ENCODE peak calls at places on chromosomes 11 and 22, in seven cellular contexts. C is omental fat pad, P is NCI-H345, M is hippocampal formation, L is GM20000, J is GM03348, A is BJ. S is an unnamed sample.

GRCh38 chr11:63804259-63804658 is 9.0 kb upstream of the SPINDOC start:
- DNase-seq in C (no peak), P (no peak), M (no peak), L (no peak), J (no peak), A (no peak), S (no peak)

GRCh38 chr11:28017816-28018215 is 90.1 kb downstream of the KIF18A start:
- DNase-seq in C (no peak), P (no peak), M (no peak), L (no peak), J (peak), A (peak), S (no peak)

GRCh38 chr22:41401781-41402648 is 20.3 kb downstream of the TEF start:
- DNase-seq in C (no peak), P (peak), M (peak), L (no peak), J (peak), A (peak), S (no peak)

GRCh38 chr22:19824197-19825015 is 30.3 kb downstream of the GNB1L start:
- DNase-seq in C (no peak), P (no peak), M (no peak), L (no peak), J (peak), A (no peak), S (no peak)

GRCh38 chr11:43072096-43072495 is 239.7 kb upstream of the API5 start:
- DNase-seq in C (no peak), P (no peak), M (no peak), L (no peak), J (no peak), A (no peak), S (peak)

GRCh38 chr11:116927163-116927772 is 89.8 kb upstream of the APOA1 start:
- DNase-seq in C (no peak), P (no peak), M (no peak), L (no peak), J (no peak), A (no peak), S (no peak)

GRCh38 chr22:44704159-44705021 is 2.4 kb downstream of the PRR5 start:
- DNase-seq in C (no peak), P (no peak), M (no peak), L (no peak), J (no peak), A (no peak), S (no peak)

GRCh38 chr11:16933756-16934603 is 80.2 kb downstream of the PLEKHA7 start:
- DNase-seq in C (no peak), P (no peak), M (no peak), L (no peak), J (no peak), A (no peak), S (no peak)

GRCh38 chr11:94746721-94747120 is 21.4 kb upstream of the AMOTL1 start:
- DNase-seq in C (no peak), P (no peak), M (no peak), L (no peak), J (no peak), A (no peak), S (no peak)

GRCh38 chr11:86508604-86509471 is 134.2 kb downstream of the CCDC81 start:
- DNase-seq in C (no peak), P (no peak), M (no peak), L (no peak), J (peak), A (no peak), S (no peak)

GRCh38 chr22:35119494-35119893 is 53.5 kb downstream of the ISX start:
- DNase-seq in C (no peak), P (no peak), M (no peak), L (no peak), J (no peak), A (no peak), S (no peak)

GRCh38 chr22:23782649-23783048 is 4.1 kb upstream of the SMARCB1 start:
- DNase-seq in C (no peak), P (no peak), M (no peak), L (no peak), J (no peak), A (no peak), S (no peak)

GRCh38 chr11:55707029-55707428 is 45.0 kb downstream of the OR4C6 start:
- DNase-seq in C (no peak), P (peak), M (no peak), L (peak), J (peak), A (no peak), S (peak)

GRCh38 chr22:28141614-28142013 is 222.6 kb upstream of the PITPNB start:
- DNase-seq in C (no peak), P (no peak), M (no peak), L (no peak), J (peak), A (peak), S (no peak)

GRCh38 chr11:112253605-112254242 is 6.9 kb downstream of the PLET1 start:
- DNase-seq in C (no peak), P (no peak), M (no peak), L (no peak), J (no peak), A (no peak), S (no peak)

GRCh38 chr11:1874406-1875092 is 17.1 kb downstream of the PRR33 start:
- DNase-seq in C (no peak), P (no peak), M (no peak), L (no peak), J (no peak), A (no peak), S (no peak)

GRCh38 chr11:20049231-20049630 is 111.0 kb downstream of the DBX1 start:
- DNase-seq in C (no peak), P (no peak), M (no peak), L (no peak), J (no peak), A (no peak), S (no peak)

GRCh38 chr22:42341779-42342178 is 71.3 kb upstream of the TCF20 start:
- DNase-seq in C (no peak), P (no peak), M (no peak), L (no peak), J (no peak), A (no peak), S (no peak)

GRCh38 chr11:2781413-2782274 is 81.8 kb upstream of the KCNQ1OT1 start:
- DNase-seq in C (peak), P (no peak), M (no peak), L (no peak), J (no peak), A (no peak), S (no peak)

GRCh38 chr11:11980841-11981308 is 27.6 kb downstream of the DKK3 start:
- DNase-seq in C (no peak), P (no peak), M (no peak), L (no peak), J (no peak), A (no peak), S (no peak)

GRCh38 chr22:37303821-37304274 is 21.5 kb downstream of the CYTH4 start:
- DNase-seq in C (no peak), P (no peak), M (no peak), L (no peak), J (peak), A (peak), S (no peak)

GRCh38 chr11:34358258-34358665 is 452 bp upstream of the ABTB2 start:
- DNase-seq in C (no peak), P (peak), M (no peak), L (peak), J (peak), A (no peak), S (peak)

GRCh38 chr11:119363081-119363861 is 16.8 kb upstream of the MFRP start:
- DNase-seq in C (no peak), P (no peak), M (no peak), L (no peak), J (no peak), A (no peak), S (peak)

GRCh38 chr11:33668468-33668825 is 32.2 kb downstream of the C11orf91 start:
- DNase-seq in C (no peak), P (peak), M (no peak), L (no peak), J (no peak), A (no peak), S (peak)

GRCh38 chr22:17707526-17707925 is 66.7 kb downstream of the BID start:
- DNase-seq in C (no peak), P (no peak), M (no peak), L (no peak), J (no peak), A (no peak), S (no peak)

GRCh38 chr11:117381988-117382387 is 54.3 kb downstream of the CEP164 start:
- DNase-seq in C (no peak), P (no peak), M (no peak), L (no peak), J (no peak), A (no peak), S (no peak)

GRCh38 chr11:123616505-123617198 is 37.8 kb downstream of the SCN3B start:
- DNase-seq in C (no peak), P (no peak), M (no peak), L (no peak), J (peak), A (no peak), S (no peak)

GRCh38 chr11:103364687-103365086 is 255.5 kb downstream of the DYNC2H1 start:
- DNase-seq in C (no peak), P (no peak), M (no peak), L (no peak), J (peak), A (no peak), S (no peak)

GRCh38 chr11:82046778-82047177 is 686.9 kb downstream of the FAM181B start:
- DNase-seq in C (no peak), P (no peak), M (no peak), L (no peak), J (no peak), A (no peak), S (no peak)

GRCh38 chr11:5291207-5291838 is 10.4 kb downstream of the OR51B4 start:
- DNase-seq in C (no peak), P (peak), M (no peak), L (peak), J (peak), A (no peak), S (peak)

GRCh38 chr11:16737860-16738197 is 618 bp upstream of the C11orf58 start:
- DNase-seq in C (no peak), P (no peak), M (no peak), L (no peak), J (peak), A (no peak), S (no peak)

GRCh38 chr22:32546480-32546879 is 71.9 kb downstream of the FBXO7 start:
- DNase-seq in C (no peak), P (no peak), M (no peak), L (no peak), J (no peak), A (no peak), S (no peak)

GRCh38 chr22:19271856-19272535 is 19.5 kb downstream of the CLTCL1 start:
- DNase-seq in C (no peak), P (no peak), M (no peak), L (no peak), J (no peak), A (no peak), S (no peak)

GRCh38 chr11:110857885-110858555 is 145.8 kb upstream of the ARHGAP20 start:
- DNase-seq in C (no peak), P (no peak), M (no peak), L (no peak), J (peak), A (peak), S (no peak)